ENCODE peak calls at places on chromosome 21, in four cellular contexts. I is dermis blood vessel endothelial cell; A is T-cell; Q is stimulated activated CD4-positive, alpha-beta T cell treated with anti-CD3 and anti-CD28 coated beads, Interleukin-1b, Interleukin-23, amount 100 ng/mL, for 1 hour. V is an unnamed sample.

GRCh38 chr21:40967771-40968170 is 120.8 kb upstream of the DSCAM start:
- DNase-seq in I (no peak), A (no peak), Q (no peak), V (no peak)

GRCh38 chr21:33848252-33848953 is 67.2 kb downstream of the ATP5PO start:
- DNase-seq in I (no peak), A (no peak), Q (no peak), V (no peak)

GRCh38 chr21:43832648-43833047 is 32.4 kb upstream of the AGPAT3 start:
- DNase-seq in I (no peak), A (no peak), Q (no peak), V (no peak)

GRCh38 chr21:37877171-37877570 is 39.1 kb downstream of the KCNJ6 start:
- DNase-seq in I (no peak), A (no peak), Q (no peak), V (no peak)

GRCh38 chr21:43372663-43373386 is 54.1 kb downstream of the SIK1 start:
- DNase-seq in I (no peak), A (no peak), Q (no peak), V (no peak)

GRCh38 chr21:41678944-41679343 is 87.9 kb downstream of the RIPK4 start:
- DNase-seq in I (peak; percentile 95), A (peak; percentile 30), Q (no peak), V (peak; percentile 80)

GRCh38 chr21:45836694-45837670 is 144.6 kb upstream of the COL6A1 start:
- DNase-seq in I (no peak), A (no peak), Q (no peak), V (no peak)

GRCh38 chr21:23152130-23152529 is 2153.9 kb downstream of the NCAM2 start:
- DNase-seq in I (no peak), A (no peak), Q (no peak), V (no peak)

GRCh38 chr21:34807881-34808568 is 139.2 kb downstream of the CLIC6 start:
- DNase-seq in I (peak; percentile 75), A (peak; percentile 42), Q (peak; percentile 14), V (peak; percentile 58)

GRCh38 chr21:17554120-17554519 is 41.3 kb downstream of the CXADR start:
- DNase-seq in I (no peak), A (no peak), Q (no peak), V (no peak)

GRCh38 chr21:32494946-32495703 is 82.6 kb downstream of the EVA1C start:
- DNase-seq in I (peak; percentile 69), A (no peak), Q (no peak), V (no peak)

GRCh38 chr21:38733973-38734546 is 71.7 kb upstream of the ETS2 start:
- DNase-seq in I (peak; percentile 87), A (peak; percentile 64), Q (peak; percentile 70), V (peak; percentile 53)

GRCh38 chr21:46459356-46460112 is 843 bp downstream of the DIP2A start:
- DNase-seq in I (peak; percentile 62), A (peak; percentile 7), Q (no peak), V (no peak)

GRCh38 chr21:45865106-45865835 is 116.3 kb upstream of the COL6A1 start:
- DNase-seq in I (no peak), A (no peak), Q (no peak), V (no peak)

GRCh38 chr21:38619865-38620513 is 121.7 kb upstream of the ERG start:
- DNase-seq in I (no peak), A (no peak), Q (no peak), V (no peak)

GRCh38 chr21:31988492-31989285 is 115.9 kb downstream of the HUNK start:
- DNase-seq in I (no peak), A (no peak), Q (no peak), V (no peak)

GRCh38 chr21:16169810-16170209 is 440.0 kb downstream of the USP25 start:
- DNase-seq in I (no peak), A (no peak), Q (no peak), V (no peak)

GRCh38 chr21:42971897-42972275 is 2.5 kb upstream of the PKNOX1 start:
- DNase-seq in I (no peak), A (no peak), Q (no peak), V (no peak)

GRCh38 chr21:31370893-31371652 is 27.0 kb upstream of the TIAM1 start:
- DNase-seq in I (no peak), A (no peak), Q (no peak), V (no peak)

GRCh38 chr21:45970674-45971486 is 10.7 kb upstream of the COL6A1 start:
- DNase-seq in I (peak; percentile 59), A (peak; percentile 47), Q (peak; percentile 37), V (no peak)

V was measured in GOT3.